ENCODE peak calls at places on chromosomes 7 and 10, in nine cellular contexts. P is HTR-8/SVneo; Y is stimulated activated CD4-positive, alpha-beta T cell treated with anti-CD3 and anti-CD28 coated beads, Interleukin-1b, Interleukin-23, amount 100 ng/mL, for 24 hours; U is NCI-H748 treated with DMSO at 0.1 percent for 48 hours; T is effector memory CD8-positive, alpha-beta T cell; H is mucosa of gallbladder; R is NCI-H446; A is NCI-H2081 treated with DMSO at 0.1 percent for 48 hours; L is HEK293T. F is an unnamed sample.

GRCh38 chr10:13724484-13724883 is 137.7 kb downstream of the PRPF18 start:
- DNase-seq in P (no peak), Y (no peak), U (no peak), T (no peak), H (no peak), R (no peak), A (no peak), L (no peak), F (no peak)

GRCh38 chr7:114921636-114922150 is at the start of gene MDFIC:
- DNase-seq in P (no peak), Y (no peak), U (peak; percentile 19), T (peak; percentile 23), H (no peak), R (no peak), A (no peak), L (peak; percentile 42), F (no peak)

GRCh38 chr10:118139321-118139720 is 92.6 kb upstream of the RAB11FIP2 start:
- DNase-seq in P (no peak), Y (no peak), U (no peak), T (no peak), H (no peak), R (no peak), A (no peak), L (no peak), F (no peak)

GRCh38 chr7:44979481-44980392 is 922 bp upstream of the MYO1G start:
- DNase-seq in P (no peak), Y (no peak), U (no peak), T (no peak), H (no peak), R (no peak), A (no peak), L (no peak), F (no peak)

GRCh38 chr7:134891262-134892001 is 94.9 kb upstream of the AGBL3 start:
- DNase-seq in P (no peak), Y (no peak), U (peak; percentile 32), T (no peak), H (peak; percentile 89), R (peak; percentile 88), A (peak; percentile 65), L (peak; percentile 89), F (peak; percentile 61)

GRCh38 chr7:143499246-143499645 is 21.6 kb downstream of the TAS2R41 start:
- DNase-seq in P (no peak), Y (no peak), U (no peak), T (no peak), H (no peak), R (no peak), A (no peak), L (no peak), F (no peak)

GRCh38 chr10:33223326-33224014 is 111.0 kb downstream of the NRP1 start:
- DNase-seq in P (no peak), Y (no peak), U (no peak), T (no peak), H (no peak), R (no peak), A (no peak), L (no peak), F (no peak)

GRCh38 chr10:95864906-95865813 is 42.6 kb upstream of the CC2D2B start:
- DNase-seq in P (peak; percentile 45), Y (no peak), U (peak; percentile 10), T (peak; percentile 15), H (peak; percentile 46), R (no peak), A (no peak), L (peak; percentile 71), F (peak; percentile 38)

GRCh38 chr10:6928531-6929080 is 348.5 kb upstream of the PRKCQ start:
- DNase-seq in P (no peak), Y (no peak), U (no peak), T (peak; percentile 20), H (no peak), R (no peak), A (no peak), L (no peak), F (peak; percentile 17)

GRCh38 chr7:116578526-116578925 is 53.7 kb downstream of the CAV1 start:
- DNase-seq in P (no peak), Y (no peak), U (no peak), T (no peak), H (no peak), R (no peak), A (no peak), L (no peak), F (no peak)

GRCh38 chr7:157404845-157405481 is 68.2 kb downstream of the DNAJB6 start:
- DNase-seq in P (peak; percentile 81), Y (no peak), U (no peak), T (no peak), H (peak; percentile 34), R (no peak), A (no peak), L (no peak), F (no peak)

GRCh38 chr7:38330861-38331709 is 57.6 kb upstream of the TARP start:
- DNase-seq in P (no peak), Y (no peak), U (no peak), T (peak; percentile 50), H (no peak), R (no peak), A (no peak), L (peak; percentile 42), F (no peak)

GRCh38 chr7:102834999-102835398 is 77.8 kb upstream of the LRRC17 start:
- DNase-seq in P (peak; percentile 48), Y (no peak), U (no peak), T (no peak), H (no peak), R (no peak), A (no peak), L (no peak), F (no peak)